ENCODE peak calls at places on chromosomes 1 and 21, in ten cellular contexts. B, N, K, J, G, R, O, U, S and L are unnamed samples.

GRCh38 chr1:219732814-219733491 is 120.0 kb upstream of the ZC3H11B start:
- DNase-seq in S (no peak), R (no peak), B (no peak), G (no peak), O (no peak), J (no peak), K (no peak), N (no peak), U (no peak), L (no peak)

GRCh38 chr1:53524428-53525400 is 65.5 kb downstream of the DMRTB1 start:
- DNase-seq in U (no peak), O (peak), G (no peak), B (peak), S (no peak), J (no peak), N (no peak), K (no peak), R (no peak), L (no peak)

GRCh38 chr1:111882986-111883560 is 106.4 kb downstream of the KCND3 start:
- DNase-seq in K (no peak), O (no peak), N (no peak), G (no peak), S (no peak), B (no peak), R (no peak), J (no peak), U (no peak), L (no peak)

GRCh38 chr21:46182548-46183336 is 1.5 kb downstream of the SPATC1L start:
- DNase-seq in J (no peak), K (no peak), G (no peak), U (no peak), S (no peak), R (no peak), B (no peak), O (peak), N (peak), L (no peak)

GRCh38 chr1:159860456-159860855 is 2.0 kb downstream of the VSIG8 start:
- DNase-seq in R (no peak), G (no peak), O (no peak), J (no peak), S (no peak), K (no peak), N (no peak), B (peak), U (no peak), L (no peak)

GRCh38 chr1:1437904-1438376 is 2.5 kb downstream of the VWA1 start:
- DNase-seq in S (no peak), J (no peak), K (peak), G (no peak), B (no peak), U (no peak), R (peak), N (no peak), O (peak), L (peak)

GRCh38 chr1:208600456-208600855 is 356.3 kb upstream of the PLXNA2 start:
- DNase-seq in O (no peak), U (no peak), N (peak), K (no peak), R (no peak), G (no peak), J (no peak), B (no peak), S (no peak), L (no peak)

GRCh38 chr1:224492632-224493031 is 58.0 kb upstream of the WDR26 start:
- DNase-seq in S (no peak), B (no peak), K (no peak), G (no peak), J (no peak), N (no peak), O (no peak), R (no peak), U (no peak), L (no peak)

GRCh38 chr1:10428956-10429355 is 1.3 kb upstream of the CENPS start:
- DNase-seq in G (no peak), S (no peak), N (no peak), B (no peak), O (no peak), U (no peak), J (no peak), R (no peak), K (no peak), L (no peak)

GRCh38 chr1:125066385-125066784 is 3881.6 kb downstream of the SRGAP2C start:
- DNase-seq in N (peak), S (no peak), U (no peak), O (no peak), B (no peak), R (no peak), J (no peak), G (no peak), K (no peak), L (no peak)

GRCh38 chr1:167849656-167850055 is 64.3 kb downstream of the ADCY10 start:
- DNase-seq in N (no peak), O (no peak), J (no peak), G (no peak), K (no peak), S (no peak), B (no peak), R (no peak), U (no peak), L (no peak)

GRCh38 chr1:75673399-75673798 is 51.1 kb upstream of the ACADM start:
- DNase-seq in O (no peak), G (no peak), R (no peak), J (no peak), N (no peak), K (no peak), S (no peak), U (no peak), B (no peak), L (no peak)

GRCh38 chr1:226638608-226639007 is 90.0 kb downstream of the STUM start:
- DNase-seq in N (peak), U (no peak), S (no peak), K (no peak), B (no peak), G (no peak), O (peak), J (no peak), R (no peak), L (no peak)

GRCh38 chr1:47252369-47252768 is 20.3 kb upstream of the TAL1 start:
- DNase-seq in O (no peak), R (no peak), B (no peak), U (no peak), J (no peak), N (no peak), K (no peak), S (no peak), G (no peak), L (no peak)

GRCh38 chr1:109115685-109116084 is 1.8 kb downstream of the ELAPOR1 start:
- DNase-seq in R (no peak), S (no peak), N (no peak), K (no peak), B (no peak), J (no peak), U (no peak), O (no peak), G (no peak), L (no peak)